ENCODE peak calls at places on chromosomes 4 and X, in five cellular contexts. R is stromal cell of bone marrow, O is HEK293T, K is amniotic stem cell, T is Ammon's horn. X is an unnamed sample.

GRCh38 chrX:1686642-1687041 is 71.8 kb downstream of the ASMT start:
- DNase-seq in K (no peak), R (no peak), T (no peak), O (no peak), X (no peak)

GRCh38 chr4:177696438-177696966 is 254.3 kb upstream of the AGA start:
- DNase-seq in K (no peak), R (no peak), O (no peak), T (no peak), X (no peak)

GRCh38 chr4:180099962-180100361 is 2143.2 kb upstream of the TENM3 start:
- DNase-seq in K (no peak), T (no peak), R (no peak), O (no peak), X (no peak)

GRCh38 chr4:94451669-94452475 is at the start of gene PDLIM5:
- DNase-seq in R (peak), T (peak), K (peak), O (peak), X (peak)

GRCh38 chrX:20488473-20488872 is 221.8 kb upstream of the RPS6KA3 start:
- DNase-seq in O (no peak), R (no peak), K (no peak), T (no peak), X (no peak)

GRCh38 chr4:5821665-5822358 is 71.1 kb downstream of the CRMP1 start:
- DNase-seq in O (peak), R (no peak), K (no peak), T (peak), X (no peak)

GRCh38 chrX:63751481-63751880 is 33.5 kb downstream of the ARHGEF9 start:
- DNase-seq in K (no peak), T (no peak), R (no peak), O (no peak), X (no peak)

GRCh38 chr4:53557601-53558000 is 33.7 kb downstream of the LNX1 start:
- DNase-seq in O (no peak), R (no peak), T (peak), K (no peak), X (no peak)

GRCh38 chrX:14915596-14915995 is 42.4 kb downstream of the MOSPD2 start:
- DNase-seq in K (no peak), O (no peak), T (no peak), R (no peak), X (no peak)

GRCh38 chrX:154315416-154315815 is 19.8 kb downstream of the TKTL1 start:
- DNase-seq in T (no peak), R (no peak), K (no peak), O (no peak), X (no peak)

GRCh38 chr4:156230151-156230550 is 276.5 kb upstream of the CTSO start:
- DNase-seq in O (no peak), R (no peak), T (no peak), K (no peak), X (no peak)

GRCh38 chr4:2417196-2417764 is 1.2 kb downstream of the ZFYVE28 start:
- DNase-seq in R (no peak), K (no peak), T (no peak), O (peak), X (no peak)

GRCh38 chrX:23811135-23811781 is 28.3 kb downstream of the SAT1 start:
- DNase-seq in R (no peak), O (no peak), T (peak), K (no peak), X (no peak)

GRCh38 chr4:77465271-77465670 is 140.3 kb upstream of the CXCL13 start:
- DNase-seq in O (peak), K (no peak), R (peak), T (no peak), X (peak)

GRCh38 chr4:22522206-22522605 is 6.3 kb upstream of the ADGRA3 start:
- DNase-seq in K (no peak), R (no peak), O (no peak), T (no peak), X (no peak)

GRCh38 chr4:159899596-159899995 is 796.7 kb downstream of the RAPGEF2 start:
- DNase-seq in R (no peak), K (no peak), O (no peak), T (no peak), X (no peak)

GRCh38 chr4:176209535-176209934 is 14.2 kb upstream of the SPATA4 start:
- DNase-seq in O (no peak), K (no peak), T (no peak), R (no peak), X (no peak)

GRCh38 chr4:52824603-52825310 is 37.4 kb upstream of the RASL11B start:
- DNase-seq in K (no peak), T (no peak), O (no peak), R (no peak), X (no peak)

GRCh38 chrX:70476934-70477733 is 32.5 kb downstream of the DLG3 start:
- DNase-seq in R (peak), O (no peak), T (no peak), K (peak), X (no peak)

GRCh38 chr4:121784401-121784800 is 16.7 kb upstream of the EXOSC9 start:
- DNase-seq in K (no peak), O (no peak), T (no peak), R (no peak), X (no peak)

GRCh38 chrX:137227164-137227563 is 193.4 kb upstream of the GPR101 start:
- DNase-seq in R (no peak), T (no peak), O (no peak), K (no peak), X (no peak)

GRCh38 chrX:21655901-21656586 is 2.1 kb downstream of the KLHL34 start:
- DNase-seq in O (no peak), K (no peak), R (no peak), T (no peak), X (no peak)

GRCh38 chr4:147994491-147995385 is 262.9 kb downstream of the ARHGAP10 start:
- DNase-seq in K (no peak), T (no peak), R (no peak), O (no peak), X (no peak)

GRCh38 chr4:20395160-20395773 is 143.6 kb downstream of the SLIT2 start:
- DNase-seq in O (peak), T (peak), R (no peak), K (no peak), X (no peak)

GRCh38 chrX:116605576-116605975 is 142.8 kb upstream of the CT83 start:
- DNase-seq in R (no peak), O (no peak), T (no peak), K (no peak), X (no peak)

GRCh38 chr4:16908377-16909021 is 10.1 kb upstream of the LDB2 start:
- DNase-seq in K (no peak), R (no peak), T (no peak), O (no peak), X (no peak)

GRCh38 chr4:59553063-59553738 is 1646.9 kb upstream of the ADGRL3 start:
- DNase-seq in R (no peak), O (peak), K (no peak), T (peak), X (peak)

GRCh38 chr4:58849026-58849425 is 1738.8 kb upstream of the IGFBP7 start:
- DNase-seq in O (no peak), R (no peak), T (no peak), K (no peak), X (no peak)